ENCODE peak calls at places on chromosomes 4 and X, in ten cellular contexts. D, S, P, Z, H, W, Q, U, V and C are unnamed samples.

GRCh38 chrX:154059231-154059630 is 38.3 kb downstream of the MECP2 start:
- DNase-seq in Z (no peak), H (no peak), V (no peak), D (peak), Q (no peak), W (no peak), U (no peak), S (no peak), P (no peak), C (no peak)

GRCh38 chrX:78759081-78759480 is 11.6 kb downstream of the LPAR4 start:
- DNase-seq in U (no peak), D (no peak), S (no peak), W (no peak), Z (no peak), V (no peak), H (no peak), P (no peak), Q (no peak), C (no peak)

GRCh38 chr4:55214172-55214571 is 88.8 kb upstream of the KDR start:
- DNase-seq in Q (no peak), U (no peak), D (no peak), W (no peak), S (no peak), P (no peak), Z (no peak), V (peak), H (no peak), C (no peak)

GRCh38 chrX:134801267-134801666 is 143.0 kb upstream of the PLAC1 start:
- DNase-seq in V (no peak), P (no peak), Z (no peak), S (peak), W (no peak), U (no peak), H (no peak), Q (no peak), D (no peak), C (no peak)

GRCh38 chrX:136780738-136781137 is at the start of gene ARHGEF6:
- DNase-seq in W (no peak), D (no peak), V (no peak), S (no peak), H (no peak), Q (no peak), P (no peak), U (no peak), Z (no peak), C (no peak)

GRCh38 chr4:123559955-123560669 is 163.5 kb downstream of the SPRY1 start:
- DNase-seq in U (no peak), H (no peak), Z (no peak), Q (no peak), S (peak), D (no peak), V (peak), W (no peak), P (no peak), C (no peak)

GRCh38 chrX:12701625-12702024 is 89.6 kb upstream of the PRPS2 start:
- DNase-seq in Q (no peak), V (peak), P (peak), S (peak), U (peak), Z (peak), W (peak), D (peak), H (peak), C (peak)

GRCh38 chr4:105022811-105023667 is 123.6 kb upstream of the TET2 start:
- DNase-seq in Z (no peak), U (no peak), Q (no peak), W (peak), S (peak), P (no peak), H (no peak), V (peak), D (no peak), C (peak)

GRCh38 chr4:66750273-66750672 is 795.0 kb downstream of the CENPC start:
- DNase-seq in P (no peak), H (no peak), Q (no peak), Z (no peak), W (no peak), S (peak), D (no peak), V (no peak), U (no peak), C (no peak)

GRCh38 chrX:46704767-46705386 is 54.0 kb downstream of the SLC9A7 start:
- DNase-seq in Q (no peak), S (peak), U (no peak), W (no peak), Z (no peak), D (no peak), P (no peak), V (peak), H (peak), C (no peak)

GRCh38 chr4:89509708-89510269 is 202.2 kb upstream of the GPRIN3 start:
- DNase-seq in S (peak), Z (no peak), U (peak), Q (no peak), P (no peak), V (peak), D (no peak), H (peak), W (no peak), C (no peak)

GRCh38 chr4:4859010-4859798 is at the start of gene MSX1:
- DNase-seq in V (peak), H (no peak), S (peak), P (peak), Z (peak), W (peak), D (peak), Q (peak), U (peak), C (peak)

GRCh38 chrX:136304493-136304892 is 3.7 kb downstream of the ADGRG4 start:
- DNase-seq in Q (no peak), V (no peak), W (no peak), Z (no peak), S (no peak), H (no peak), D (no peak), U (no peak), P (no peak), C (no peak)

GRCh38 chr4:37188100-37188499 is 56.4 kb upstream of the NWD2 start:
- DNase-seq in H (no peak), D (no peak), Q (no peak), V (no peak), S (no peak), Z (no peak), U (no peak), P (no peak), W (no peak), C (no peak)

GRCh38 chrX:53599781-53600396 is 86.6 kb downstream of the HUWE1 start:
- DNase-seq in V (no peak), D (no peak), P (no peak), Z (no peak), W (no peak), S (peak), U (no peak), Q (no peak), H (no peak), C (no peak)

GRCh38 chr4:147736458-147736857 is 4.6 kb downstream of the ARHGAP10 start:
- DNase-seq in D (no peak), Z (no peak), V (peak), P (no peak), W (no peak), U (no peak), H (no peak), Q (no peak), S (peak), C (no peak)

GRCh38 chr4:81631958-81632439 is 160.3 kb upstream of the RASGEF1B start:
- DNase-seq in S (peak), H (no peak), D (no peak), W (peak), Z (no peak), V (peak), P (no peak), Q (no peak), U (no peak), C (peak)

GRCh38 chr4:109998867-109999303 is 86.2 kb downstream of the EGF start:
- DNase-seq in H (peak), P (peak), V (peak), U (peak), D (no peak), S (peak), W (no peak), Z (no peak), Q (no peak), C (no peak)

GRCh38 chrX:52574416-52575275 is 57.8 kb upstream of the XAGE1B start:
- DNase-seq in Z (no peak), D (no peak), V (peak), W (no peak), P (no peak), S (peak), U (peak), Q (no peak), H (peak), C (no peak)

GRCh38 chrX:47358387-47359065 is 11.9 kb upstream of the ZNF157 start:
- DNase-seq in S (no peak), P (no peak), D (no peak), Z (no peak), U (no peak), Q (no peak), W (no peak), V (no peak), H (no peak), C (no peak)

DNA sequence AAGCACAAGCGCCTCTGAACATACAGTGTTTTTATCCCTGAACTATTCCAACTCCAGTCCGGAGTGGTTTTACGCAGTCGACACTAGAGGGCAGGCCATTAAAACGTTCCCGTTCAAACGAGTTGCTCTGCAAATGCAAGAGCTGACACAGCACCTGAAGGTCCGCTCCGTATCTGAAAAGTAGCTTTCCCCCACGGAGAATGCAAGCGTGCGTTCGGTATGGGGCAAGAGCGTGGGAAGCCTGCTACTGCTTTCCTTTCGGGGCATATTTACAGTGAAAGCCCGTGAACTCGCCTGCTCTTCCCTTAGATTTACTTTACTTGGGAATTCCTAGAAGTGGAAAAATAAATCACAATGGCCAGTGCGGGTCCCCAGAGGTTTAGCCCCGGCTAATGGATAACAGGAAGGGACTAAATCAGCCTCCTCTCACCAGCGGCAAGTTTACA is 190.8 kb downstream of the TSPAN5 start:
- DNase-seq in Z (peak), S (peak), Q (peak), W (peak), H (no peak), P (peak), U (peak), D (peak), V (peak), C (peak)
- H3K27ac ChIP-seq in Z (no peak), S (peak), Q (no peak), W (no peak), H (no peak), P (peak), U (peak), D (peak), V (no peak), C (no peak)

DNA sequence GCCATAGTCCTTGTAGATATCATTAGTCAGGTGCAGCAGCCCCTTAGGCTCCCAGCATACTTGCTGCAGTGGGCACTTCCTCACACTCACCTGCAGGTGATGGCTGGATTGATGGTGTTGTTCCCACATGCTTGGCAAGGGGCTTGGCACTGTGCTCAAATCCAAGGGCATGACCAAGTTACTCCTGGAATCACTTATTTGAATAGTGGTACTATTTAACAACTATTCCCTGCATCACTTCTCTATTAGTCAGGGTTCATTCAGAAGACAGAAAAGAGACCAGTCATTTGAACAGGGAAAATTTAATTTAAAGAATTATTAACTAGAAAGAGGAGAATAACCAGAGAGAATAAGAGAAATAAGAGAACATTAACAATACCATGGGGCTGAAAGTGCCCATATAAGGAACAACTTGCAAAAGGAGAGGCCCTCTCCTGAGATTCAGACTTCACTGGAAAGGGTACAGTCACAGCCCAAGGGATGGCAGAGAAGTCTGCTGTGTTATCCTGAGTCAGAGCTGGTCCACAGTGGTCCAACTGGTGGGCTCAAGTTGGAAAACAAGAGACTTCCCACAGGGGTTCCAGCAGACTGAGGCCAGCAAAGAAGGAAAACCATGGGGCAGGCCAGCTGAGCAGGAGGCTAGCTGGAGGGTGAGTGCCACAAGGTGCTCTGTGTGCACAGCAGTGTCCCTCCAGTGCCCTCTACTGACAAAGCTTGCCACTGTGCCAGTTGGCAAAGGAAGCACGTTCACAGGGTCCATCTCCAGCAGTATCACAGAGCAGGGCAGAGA is 9.8 kb downstream of the SPP1 start:
- DNase-seq in Q (no peak), S (peak), W (no peak), V (peak), Z (peak), D (no peak), H (no peak), U (no peak), P (peak), C (peak)
- TF ChIP-seq CTCF in Q (no peak), S (peak), W (peak), V (peak), Z (peak), D (peak), H (peak), U (peak), P (peak), C (peak)

GRCh38 chrX:105634180-105634579 is 188.2 kb upstream of the NRK start:
- DNase-seq in Z (no peak), W (no peak), Q (no peak), V (no peak), P (no peak), U (no peak), S (no peak), H (no peak), D (no peak), C (no peak)
- H3K27ac ChIP-seq in Z (no peak), W (no peak), Q (no peak), V (no peak), P (no peak), U (no peak), S (no peak), H (no peak), D (no peak), C (no peak)

DNA sequence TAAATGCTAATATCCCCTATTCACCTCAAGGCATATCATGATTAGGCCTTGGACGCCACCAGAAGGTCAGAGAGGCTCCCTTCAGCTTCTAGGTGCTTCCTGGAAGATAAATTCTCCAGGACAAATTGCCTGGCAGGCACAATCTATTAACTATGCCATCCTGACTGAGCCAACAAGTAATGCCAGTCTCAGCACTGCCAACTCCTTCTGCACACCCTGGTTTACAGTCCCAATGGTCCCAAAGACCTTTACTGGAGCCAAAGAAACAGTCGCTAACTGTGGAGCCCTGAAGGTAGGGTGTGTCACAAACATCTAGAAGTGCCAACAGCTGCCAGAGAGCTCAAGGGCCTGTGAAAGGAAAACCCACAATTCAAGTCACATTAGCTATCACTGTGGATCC is 34.9 kb upstream of the CITED1 start:
- DNase-seq in D (no peak), V (no peak), S (no peak), H (no peak), Q (no peak), P (no peak), U (no peak), Z (no peak), W (no peak), C (no peak)
- TF ChIP-seq CTCF in D (no peak), V (no peak), S (no peak), H (no peak), Q (no peak), P (no peak), U (no peak), Z (no peak), W (no peak), C (no peak)

DNA sequence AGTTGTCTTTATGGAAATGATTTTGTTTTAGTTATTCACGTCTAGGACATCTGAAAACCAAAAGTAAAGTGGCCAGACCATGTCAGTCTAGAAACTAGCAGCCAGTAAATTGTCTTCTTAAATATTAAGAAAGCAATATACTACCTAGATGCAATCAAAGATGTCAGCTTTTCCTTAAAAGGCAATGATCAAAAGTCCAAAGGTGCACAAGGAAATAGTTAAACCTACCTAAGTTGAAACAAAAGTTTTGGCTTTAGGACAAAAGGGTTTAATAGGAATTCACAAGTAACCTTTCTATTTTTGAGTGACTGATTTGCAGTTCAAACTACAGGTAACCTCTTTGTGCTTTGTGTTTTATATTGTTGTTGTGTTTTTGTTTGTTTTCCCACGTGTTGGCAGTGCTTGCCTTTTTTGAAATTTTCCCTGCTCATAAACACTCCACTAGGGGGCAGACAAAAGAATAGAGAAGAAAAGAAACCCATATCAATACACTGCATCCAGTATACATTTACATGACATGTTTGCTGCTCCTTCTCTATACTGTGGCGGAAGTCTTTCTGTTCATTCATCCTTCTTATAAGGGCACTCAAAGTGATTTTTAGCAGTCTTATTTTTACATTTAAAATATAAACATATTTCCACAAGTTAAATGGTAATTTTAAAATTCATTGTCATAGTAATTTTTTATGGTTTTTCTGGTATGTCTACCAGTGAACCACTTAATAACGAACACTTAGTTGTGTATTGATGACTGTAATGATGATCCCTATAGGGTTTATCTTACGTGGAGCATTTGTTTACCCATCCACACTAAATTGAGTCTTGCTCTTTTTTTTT is 62.7 kb downstream of the GAB1 start:
- DNase-seq in H (no peak), Q (no peak), Z (no peak), U (no peak), D (no peak), P (no peak), V (peak), W (no peak), S (no peak), C (no peak)
- H3K27ac ChIP-seq in H (no peak), Q (no peak), Z (peak), U (no peak), D (no peak), P (peak), V (no peak), W (no peak), S (no peak), C (no peak)

GRCh38 chrX:15674899-15675489 is 10.4 kb upstream of the CLTRN start:
- DNase-seq in V (peak), Q (peak), H (peak), W (peak), P (peak), S (peak), D (peak), Z (peak), U (peak), C (peak)
- TF ChIP-seq CTCF in V (no peak), Q (no peak), H (no peak), W (no peak), P (no peak), S (no peak), D (no peak), Z (no peak), U (no peak), C (no peak)

DNA sequence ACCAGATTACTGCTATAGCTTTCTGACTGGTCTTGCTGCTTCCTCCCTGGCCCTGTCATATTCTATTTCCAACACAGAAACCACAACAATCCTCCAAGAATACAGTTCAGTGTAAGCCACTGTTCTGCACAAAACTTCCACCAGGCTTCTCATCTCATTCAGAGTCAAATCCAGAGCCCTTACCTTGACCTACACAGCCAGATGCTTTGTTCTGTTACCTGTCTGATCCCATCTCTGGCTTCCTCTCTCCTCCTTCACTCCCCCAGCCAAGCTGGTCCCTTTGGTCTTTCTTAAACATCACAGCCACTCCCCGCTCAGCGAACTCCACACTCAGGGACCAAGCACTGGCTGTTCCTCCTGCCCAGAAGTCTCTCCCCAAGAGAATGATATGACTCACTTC is 84.8 kb upstream of the BMP2K start:
- DNase-seq in U (no peak), W (no peak), P (no peak), D (no peak), H (no peak), S (no peak), Q (no peak), Z (no peak), V (peak), C (no peak)
- H3K27ac ChIP-seq in U (no peak), W (no peak), P (peak), D (no peak), H (no peak), S (no peak), Q (no peak), Z (peak), V (no peak), C (no peak)

GRCh38 chrX:2610246-2611170 is 80.6 kb upstream of the CD99 start:
- DNase-seq in P (no peak), U (no peak), H (no peak), Q (no peak), Z (no peak), V (no peak), W (no peak), D (no peak), S (peak), C (no peak)

GRCh38 chrX:2620576-2620975 is 70.5 kb upstream of the CD99 start:
- DNase-seq in P (no peak), U (no peak), W (no peak), D (no peak), Z (no peak), V (no peak), H (no peak), S (no peak), Q (no peak), C (no peak)

GRCh38 chrX:2609431-2610238 is 81.5 kb upstream of the CD99 start:
- DNase-seq in Q (no peak), U (no peak), S (peak), Z (no peak), H (no peak), W (no peak), D (peak), V (peak), P (no peak), C (no peak)

GRCh38 chrX:2614911-2615310 is 76.2 kb upstream of the CD99 start:
- DNase-seq in P (peak), S (peak), H (no peak), Z (no peak), D (no peak), Q (no peak), U (peak), W (no peak), V (peak), C (no peak)
- TF ChIP-seq CTCF in P (no peak), S (peak), H (no peak), Z (peak), D (peak), Q (no peak), U (peak), W (no peak), V (peak), C (peak)

GRCh38 chr4:40587351-40587750 is 42.3 kb downstream of the RBM47 start:
- DNase-seq in W (no peak), V (no peak), Q (no peak), P (no peak), H (no peak), S (no peak), Z (no peak), U (no peak), D (no peak), C (no peak)

GRCh38 chr4:40585201-40585789 is 44.4 kb downstream of the RBM47 start:
- DNase-seq in V (peak), Z (no peak), Q (no peak), S (no peak), U (no peak), D (no peak), P (no peak), W (peak), H (no peak), C (no peak)

GRCh38 chr4:40587826-40588225 is 41.8 kb downstream of the RBM47 start:
- DNase-seq in Z (no peak), W (no peak), V (peak), H (no peak), D (no peak), Q (no peak), U (no peak), P (no peak), S (peak), C (peak)

GRCh38 chr4:40586034-40586433 is 43.6 kb downstream of the RBM47 start:
- DNase-seq in Q (no peak), D (no peak), V (no peak), U (no peak), Z (no peak), S (peak), P (no peak), H (no peak), W (peak), C (no peak)

GRCh38 chr4:40586729-40587128 is 42.9 kb downstream of the RBM47 start:
- DNase-seq in W (no peak), S (no peak), V (no peak), Q (no peak), U (no peak), Z (no peak), D (peak), H (no peak), P (peak), C (no peak)
- H3K27ac ChIP-seq in W (peak), S (no peak), V (no peak), Q (peak), U (no peak), Z (peak), D (no peak), H (no peak), P (peak), C (peak)